ENCODE peak calls at places on chromosomes 11 and 22, in seven cellular contexts. One of them, this sample, is unnamed.

GRCh38 chr11:15106201-15106965 is 8.3 kb upstream of the INSC start:
- DNase-seq in HFFc6: peak; percentile 65
- DNase-seq in fibroblast of mammary gland: peak; percentile 96
- DNase-seq in colonic mucosa: no peak
- DNase-seq in CD8-positive, alpha-beta T cell: no peak
- DNase-seq in activated CD8-positive, alpha-beta T cell treated with anti-CD3 and anti-CD28 coated beads for 36 hours: no peak
- DNase-seq in MCF 10A: peak; percentile 77
- DNase-seq in this sample: no peak

GRCh38 chr22:44365196-44365802 is 52.5 kb upstream of the SHISAL1 start:
- DNase-seq in HFFc6: no peak
- DNase-seq in fibroblast of mammary gland: no peak
- DNase-seq in colonic mucosa: no peak
- DNase-seq in CD8-positive, alpha-beta T cell: no peak
- DNase-seq in activated CD8-positive, alpha-beta T cell treated with anti-CD3 and anti-CD28 coated beads for 36 hours: no peak
- DNase-seq in MCF 10A: no peak
- DNase-seq in this sample: no peak

GRCh38 chr11:65502852-65503603 is 4.2 kb downstream of the MALAT1 start:
- DNase-seq in HFFc6: peak; percentile 60
- DNase-seq in fibroblast of mammary gland: peak; percentile 60
- DNase-seq in colonic mucosa: no peak
- DNase-seq in CD8-positive, alpha-beta T cell: no peak
- DNase-seq in activated CD8-positive, alpha-beta T cell treated with anti-CD3 and anti-CD28 coated beads for 36 hours: no peak
- DNase-seq in MCF 10A: peak; percentile 40
- DNase-seq in this sample: no peak

GRCh38 chr11:13433437-13433836 is 29.6 kb downstream of the BTBD10 start:
- DNase-seq in HFFc6: no peak
- DNase-seq in fibroblast of mammary gland: no peak
- DNase-seq in colonic mucosa: no peak
- DNase-seq in CD8-positive, alpha-beta T cell: no peak
- DNase-seq in activated CD8-positive, alpha-beta T cell treated with anti-CD3 and anti-CD28 coated beads for 36 hours: no peak
- DNase-seq in MCF 10A: no peak
- DNase-seq in this sample: no peak

GRCh38 chr11:117055449-117055848 is 42.8 kb downstream of the SIK3 start:
- DNase-seq in HFFc6: no peak
- DNase-seq in fibroblast of mammary gland: no peak
- DNase-seq in colonic mucosa: peak; percentile 32
- DNase-seq in CD8-positive, alpha-beta T cell: no peak
- DNase-seq in activated CD8-positive, alpha-beta T cell treated with anti-CD3 and anti-CD28 coated beads for 36 hours: no peak
- DNase-seq in MCF 10A: no peak
- DNase-seq in this sample: no peak

GRCh38 chr11:99781074-99781473 is 760.3 kb downstream of the CNTN5 start:
- DNase-seq in HFFc6: no peak
- DNase-seq in fibroblast of mammary gland: no peak
- DNase-seq in colonic mucosa: no peak
- DNase-seq in CD8-positive, alpha-beta T cell: no peak
- DNase-seq in activated CD8-positive, alpha-beta T cell treated with anti-CD3 and anti-CD28 coated beads for 36 hours: no peak
- DNase-seq in MCF 10A: peak; percentile 29
- DNase-seq in this sample: no peak

GRCh38 chr11:65571940-65572339 is 398 bp upstream of the FAM89B start:
- DNase-seq in HFFc6: peak; percentile 46
- DNase-seq in fibroblast of mammary gland: peak; percentile 58
- DNase-seq in colonic mucosa: no peak
- DNase-seq in CD8-positive, alpha-beta T cell: no peak
- DNase-seq in activated CD8-positive, alpha-beta T cell treated with anti-CD3 and anti-CD28 coated beads for 36 hours: no peak
- DNase-seq in MCF 10A: peak; percentile 77
- DNase-seq in this sample: no peak

GRCh38 chr11:119713361-119714040 is 15.5 kb downstream of the NECTIN1 start:
- DNase-seq in HFFc6: no peak
- DNase-seq in fibroblast of mammary gland: no peak
- DNase-seq in colonic mucosa: no peak
- DNase-seq in CD8-positive, alpha-beta T cell: no peak
- DNase-seq in activated CD8-positive, alpha-beta T cell treated with anti-CD3 and anti-CD28 coated beads for 36 hours: no peak
- DNase-seq in MCF 10A: no peak
- DNase-seq in this sample: no peak

GRCh38 chr11:69102732-69103615 is 52.8 kb upstream of the SMIM38 start:
- DNase-seq in HFFc6: no peak
- DNase-seq in fibroblast of mammary gland: peak; percentile 10
- DNase-seq in colonic mucosa: no peak
- DNase-seq in CD8-positive, alpha-beta T cell: no peak
- DNase-seq in activated CD8-positive, alpha-beta T cell treated with anti-CD3 and anti-CD28 coated beads for 36 hours: no peak
- DNase-seq in MCF 10A: no peak
- DNase-seq in this sample: no peak

GRCh38 chr11:65389294-65389980 is 3.0 kb downstream of the FRMD8 start:
- DNase-seq in HFFc6: no peak
- DNase-seq in fibroblast of mammary gland: no peak
- DNase-seq in colonic mucosa: no peak
- DNase-seq in CD8-positive, alpha-beta T cell: no peak
- DNase-seq in activated CD8-positive, alpha-beta T cell treated with anti-CD3 and anti-CD28 coated beads for 36 hours: no peak
- DNase-seq in MCF 10A: no peak
- DNase-seq in this sample: no peak

DNA sequence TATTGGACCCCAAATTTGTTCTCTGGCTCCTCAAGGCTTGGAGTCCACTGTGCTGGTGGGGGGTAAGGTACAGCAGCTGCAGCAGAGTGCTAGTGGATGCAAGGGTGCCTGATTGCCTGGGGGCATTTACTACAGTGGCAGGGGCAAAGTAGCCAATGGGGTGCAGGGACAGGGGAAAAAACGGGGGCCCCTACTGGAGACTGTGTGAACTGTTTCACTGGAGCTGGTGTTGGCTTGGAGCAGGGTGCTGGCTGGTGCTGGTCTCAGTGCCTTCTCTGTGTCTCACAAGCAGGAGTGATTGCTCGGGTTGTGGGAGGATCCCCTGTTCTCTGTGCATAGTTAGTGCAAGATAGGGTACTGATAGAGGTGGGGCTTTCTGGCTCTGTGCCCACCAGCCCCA is 935.9 kb downstream of the JRKL start:
- DNase-seq in HFFc6: no peak
- DNase-seq in fibroblast of mammary gland: no peak
- DNase-seq in colonic mucosa: no peak
- DNase-seq in CD8-positive, alpha-beta T cell: no peak
- DNase-seq in activated CD8-positive, alpha-beta T cell treated with anti-CD3 and anti-CD28 coated beads for 36 hours: no peak
- DNase-seq in MCF 10A: no peak
- DNase-seq in this sample: no peak
- TF ChIP-seq CTCF in HFFc6: no peak
- TF ChIP-seq CTCF in fibroblast of mammary gland: no peak
- TF ChIP-seq CTCF in colonic mucosa: no peak
- TF ChIP-seq CTCF in CD8-positive, alpha-beta T cell: no peak
- TF ChIP-seq CTCF in activated CD8-positive, alpha-beta T cell treated with anti-CD3 and anti-CD28 coated beads for 36 hours: no peak
- TF ChIP-seq CTCF in MCF 10A: no peak
- TF ChIP-seq CTCF in this sample: no peak

GRCh38 chr11:132312616-132313210 is 942.3 kb downstream of the NTM start:
- DNase-seq in HFFc6: peak; percentile 31
- DNase-seq in fibroblast of mammary gland: peak; percentile 4
- DNase-seq in colonic mucosa: no peak
- DNase-seq in CD8-positive, alpha-beta T cell: no peak
- DNase-seq in activated CD8-positive, alpha-beta T cell treated with anti-CD3 and anti-CD28 coated beads for 36 hours: peak; percentile 4
- DNase-seq in MCF 10A: peak; percentile 0
- DNase-seq in this sample: no peak
- TF ChIP-seq CTCF in HFFc6: peak; percentile 87
- TF ChIP-seq CTCF in fibroblast of mammary gland: peak; percentile 27
- TF ChIP-seq CTCF in colonic mucosa: peak; percentile 26
- TF ChIP-seq CTCF in CD8-positive, alpha-beta T cell: no peak
- TF ChIP-seq CTCF in activated CD8-positive, alpha-beta T cell treated with anti-CD3 and anti-CD28 coated beads for 36 hours: peak; percentile 20
- TF ChIP-seq CTCF in MCF 10A: no peak
- TF ChIP-seq CTCF in this sample: no peak

GRCh38 chr22:46338636-46339035 is 3.1 kb downstream of the TRMU start:
- DNase-seq in HFFc6: no peak
- DNase-seq in fibroblast of mammary gland: no peak
- DNase-seq in colonic mucosa: no peak
- DNase-seq in CD8-positive, alpha-beta T cell: no peak
- DNase-seq in activated CD8-positive, alpha-beta T cell treated with anti-CD3 and anti-CD28 coated beads for 36 hours: no peak
- DNase-seq in MCF 10A: no peak
- DNase-seq in this sample: no peak

GRCh38 chr22:46336119-46337078 is 885 bp downstream of the TRMU start:
- DNase-seq in HFFc6: peak; percentile 28
- DNase-seq in fibroblast of mammary gland: no peak
- DNase-seq in colonic mucosa: peak; percentile 43
- DNase-seq in CD8-positive, alpha-beta T cell: no peak
- DNase-seq in activated CD8-positive, alpha-beta T cell treated with anti-CD3 and anti-CD28 coated beads for 36 hours: peak; percentile 37
- DNase-seq in MCF 10A: peak; percentile 24
- DNase-seq in this sample: no peak

GRCh38 chr22:46337870-46338269 is 2.4 kb downstream of the TRMU start:
- DNase-seq in HFFc6: no peak
- DNase-seq in fibroblast of mammary gland: no peak
- DNase-seq in colonic mucosa: no peak
- DNase-seq in CD8-positive, alpha-beta T cell: no peak
- DNase-seq in activated CD8-positive, alpha-beta T cell treated with anti-CD3 and anti-CD28 coated beads for 36 hours: no peak
- DNase-seq in MCF 10A: no peak
- DNase-seq in this sample: no peak

GRCh38 chr22:46340676-46341075 is 5.2 kb downstream of the TRMU start:
- DNase-seq in HFFc6: no peak
- DNase-seq in fibroblast of mammary gland: no peak
- DNase-seq in colonic mucosa: no peak
- DNase-seq in CD8-positive, alpha-beta T cell: no peak
- DNase-seq in activated CD8-positive, alpha-beta T cell treated with anti-CD3 and anti-CD28 coated beads for 36 hours: no peak
- DNase-seq in MCF 10A: no peak
- DNase-seq in this sample: no peak

GRCh38 chr22:46339956-46340355 is 4.4 kb downstream of the TRMU start:
- DNase-seq in HFFc6: no peak
- DNase-seq in fibroblast of mammary gland: no peak
- DNase-seq in colonic mucosa: no peak
- DNase-seq in CD8-positive, alpha-beta T cell: no peak
- DNase-seq in activated CD8-positive, alpha-beta T cell treated with anti-CD3 and anti-CD28 coated beads for 36 hours: no peak
- DNase-seq in MCF 10A: no peak
- DNase-seq in this sample: no peak
- TF ChIP-seq CTCF in HFFc6: no peak
- TF ChIP-seq CTCF in fibroblast of mammary gland: no peak
- TF ChIP-seq CTCF in colonic mucosa: no peak
- TF ChIP-seq CTCF in CD8-positive, alpha-beta T cell: no peak
- TF ChIP-seq CTCF in activated CD8-positive, alpha-beta T cell treated with anti-CD3 and anti-CD28 coated beads for 36 hours: no peak
- TF ChIP-seq CTCF in MCF 10A: no peak
- TF ChIP-seq CTCF in this sample: no peak

GRCh38 chr22:38239101-38239761 is 33.6 kb downstream of the TMEM184B start:
- DNase-seq in HFFc6: peak; percentile 96
- DNase-seq in fibroblast of mammary gland: peak; percentile 95
- DNase-seq in colonic mucosa: no peak
- DNase-seq in CD8-positive, alpha-beta T cell: no peak
- DNase-seq in activated CD8-positive, alpha-beta T cell treated with anti-CD3 and anti-CD28 coated beads for 36 hours: no peak
- DNase-seq in MCF 10A: peak; percentile 62
- DNase-seq in this sample: no peak
- TF ChIP-seq CTCF in HFFc6: peak; percentile 54
- TF ChIP-seq CTCF in fibroblast of mammary gland: peak; percentile 9
- TF ChIP-seq CTCF in colonic mucosa: no peak
- TF ChIP-seq CTCF in CD8-positive, alpha-beta T cell: no peak
- TF ChIP-seq CTCF in activated CD8-positive, alpha-beta T cell treated with anti-CD3 and anti-CD28 coated beads for 36 hours: no peak
- TF ChIP-seq CTCF in MCF 10A: no peak
- TF ChIP-seq CTCF in this sample: no peak

GRCh38 chr11:10895285-10895684 is 37.4 kb upstream of the ZBED5 start:
- DNase-seq in HFFc6: no peak
- DNase-seq in fibroblast of mammary gland: no peak
- DNase-seq in colonic mucosa: no peak
- DNase-seq in CD8-positive, alpha-beta T cell: no peak
- DNase-seq in activated CD8-positive, alpha-beta T cell treated with anti-CD3 and anti-CD28 coated beads for 36 hours: no peak
- DNase-seq in MCF 10A: no peak
- DNase-seq in this sample: no peak

GRCh38 chr11:10891321-10891720 is 33.5 kb upstream of the ZBED5 start:
- DNase-seq in HFFc6: no peak
- DNase-seq in fibroblast of mammary gland: no peak
- DNase-seq in colonic mucosa: no peak
- DNase-seq in CD8-positive, alpha-beta T cell: no peak
- DNase-seq in activated CD8-positive, alpha-beta T cell treated with anti-CD3 and anti-CD28 coated beads for 36 hours: no peak
- DNase-seq in MCF 10A: no peak
- DNase-seq in this sample: no peak

GRCh38 chr11:10892250-10892649 is 34.4 kb upstream of the ZBED5 start:
- DNase-seq in HFFc6: no peak
- DNase-seq in fibroblast of mammary gland: no peak
- DNase-seq in colonic mucosa: no peak
- DNase-seq in CD8-positive, alpha-beta T cell: no peak
- DNase-seq in activated CD8-positive, alpha-beta T cell treated with anti-CD3 and anti-CD28 coated beads for 36 hours: no peak
- DNase-seq in MCF 10A: no peak
- DNase-seq in this sample: no peak

GRCh38 chr11:10894666-10895065 is 36.8 kb upstream of the ZBED5 start:
- DNase-seq in HFFc6: no peak
- DNase-seq in fibroblast of mammary gland: no peak
- DNase-seq in colonic mucosa: no peak
- DNase-seq in CD8-positive, alpha-beta T cell: no peak
- DNase-seq in activated CD8-positive, alpha-beta T cell treated with anti-CD3 and anti-CD28 coated beads for 36 hours: no peak
- DNase-seq in MCF 10A: no peak
- DNase-seq in this sample: no peak

GRCh38 chr11:10893713-10894112 is 35.9 kb upstream of the ZBED5 start:
- DNase-seq in HFFc6: peak; percentile 41
- DNase-seq in fibroblast of mammary gland: peak; percentile 86
- DNase-seq in colonic mucosa: no peak
- DNase-seq in CD8-positive, alpha-beta T cell: no peak
- DNase-seq in activated CD8-positive, alpha-beta T cell treated with anti-CD3 and anti-CD28 coated beads for 36 hours: no peak
- DNase-seq in MCF 10A: peak; percentile 24
- DNase-seq in this sample: no peak
- TF ChIP-seq CTCF in HFFc6: peak; percentile 62
- TF ChIP-seq CTCF in fibroblast of mammary gland: peak; percentile 38
- TF ChIP-seq CTCF in colonic mucosa: peak; percentile 18
- TF ChIP-seq CTCF in CD8-positive, alpha-beta T cell: no peak
- TF ChIP-seq CTCF in activated CD8-positive, alpha-beta T cell treated with anti-CD3 and anti-CD28 coated beads for 36 hours: no peak
- TF ChIP-seq CTCF in MCF 10A: no peak
- TF ChIP-seq CTCF in this sample: no peak

GRCh38 chr11:73333173-73333572 is 25.1 kb downstream of the ARHGEF17 start:
- DNase-seq in HFFc6: no peak
- DNase-seq in fibroblast of mammary gland: no peak
- DNase-seq in colonic mucosa: no peak
- DNase-seq in CD8-positive, alpha-beta T cell: no peak
- DNase-seq in activated CD8-positive, alpha-beta T cell treated with anti-CD3 and anti-CD28 coated beads for 36 hours: no peak
- DNase-seq in MCF 10A: no peak
- DNase-seq in this sample: no peak
- TF ChIP-seq CTCF in HFFc6: no peak
- TF ChIP-seq CTCF in fibroblast of mammary gland: no peak
- TF ChIP-seq CTCF in colonic mucosa: no peak
- TF ChIP-seq CTCF in CD8-positive, alpha-beta T cell: no peak
- TF ChIP-seq CTCF in activated CD8-positive, alpha-beta T cell treated with anti-CD3 and anti-CD28 coated beads for 36 hours: no peak
- TF ChIP-seq CTCF in MCF 10A: no peak
- TF ChIP-seq CTCF in this sample: no peak

This sample was measured in natural killer cell.